ENCODE peak calls at places on chromosomes 16 and 17, in six cellular contexts. X is H1, O is mesenchymal stem cell, D is IMR-90, Z is neuronal stem cell, F is trophoblast cell. U is an unnamed sample. For H3K9me3, the result is how much of the 10 kb centered on the place peaks cover.

GRCh38 chr17:39001703-39002637 is 34.8 kb upstream of the FBXO47 start:
- DNase-seq in X (no peak), O (peak), D (peak), Z (no peak), F (peak), U (peak)

GRCh38 chr16:17511340-17511739 is 40.6 kb upstream of the XYLT1 start:
- DNase-seq in X (no peak), O (no peak), D (peak), Z (no peak), F (no peak), U (no peak)

GRCh38 chr17:37147301-37147812 is 198.6 kb downstream of the AATF start:
- DNase-seq in X (no peak), O (no peak), D (peak), Z (no peak), F (no peak), U (no peak)

GRCh38 chr17:9645858-9646555 is 690 bp downstream of the USP43 start:
- DNase-seq in X (no peak), O (peak), D (no peak), Z (peak), F (peak), U (peak)

GRCh38 chr16:63945805-63946204 is 1176.1 kb downstream of the CDH11 start:
- DNase-seq in X (no peak), O (no peak), D (no peak), Z (no peak), F (no peak), U (no peak)

GRCh38 chr16:12141073-12141472 is 164.5 kb downstream of the SNX29 start:
- DNase-seq in X (no peak), O (no peak), D (peak), Z (no peak), F (no peak), U (no peak)

GRCh38 chr17:57692770-57693169 is 52.3 kb downstream of the CCDC182 start:
- DNase-seq in X (no peak), O (no peak), D (no peak), Z (no peak), F (no peak), U (no peak)

GRCh38 chr16:27232875-27233605 is 29.7 kb downstream of the KDM8 start:
- DNase-seq in X (no peak), O (no peak), D (no peak), Z (no peak), F (no peak), U (no peak)

GRCh38 chr17:27533874-27534815 is 77.9 kb downstream of the KSR1 start:
- DNase-seq in X (no peak), O (peak), D (peak), Z (no peak), F (peak), U (peak)

GRCh38 chr17:73369126-73369525 is 57.3 kb upstream of the CDC42EP4 start:
- DNase-seq in X (no peak), O (no peak), D (no peak), Z (no peak), F (no peak), U (no peak)

GRCh38 chr16:22086440-22086839 is 5.9 kb upstream of the VWA3A start:
- DNase-seq in X (no peak), O (no peak), D (no peak), Z (no peak), F (no peak), U (no peak)
- H2BK5ac ChIP-seq in X (no peak), O (no peak), D (no peak), Z (no peak), F (no peak), U (no peak)

GRCh38 chr17:55303008-55303493 is 38.3 kb downstream of the HLF start:
- DNase-seq in X (no peak), O (no peak), D (no peak), Z (no peak), F (no peak), U (no peak)
- H3K9me3 ChIP-seq in X (under half), O (under half), D (under half), Z (under half), F (under half), U (under half)

DNA sequence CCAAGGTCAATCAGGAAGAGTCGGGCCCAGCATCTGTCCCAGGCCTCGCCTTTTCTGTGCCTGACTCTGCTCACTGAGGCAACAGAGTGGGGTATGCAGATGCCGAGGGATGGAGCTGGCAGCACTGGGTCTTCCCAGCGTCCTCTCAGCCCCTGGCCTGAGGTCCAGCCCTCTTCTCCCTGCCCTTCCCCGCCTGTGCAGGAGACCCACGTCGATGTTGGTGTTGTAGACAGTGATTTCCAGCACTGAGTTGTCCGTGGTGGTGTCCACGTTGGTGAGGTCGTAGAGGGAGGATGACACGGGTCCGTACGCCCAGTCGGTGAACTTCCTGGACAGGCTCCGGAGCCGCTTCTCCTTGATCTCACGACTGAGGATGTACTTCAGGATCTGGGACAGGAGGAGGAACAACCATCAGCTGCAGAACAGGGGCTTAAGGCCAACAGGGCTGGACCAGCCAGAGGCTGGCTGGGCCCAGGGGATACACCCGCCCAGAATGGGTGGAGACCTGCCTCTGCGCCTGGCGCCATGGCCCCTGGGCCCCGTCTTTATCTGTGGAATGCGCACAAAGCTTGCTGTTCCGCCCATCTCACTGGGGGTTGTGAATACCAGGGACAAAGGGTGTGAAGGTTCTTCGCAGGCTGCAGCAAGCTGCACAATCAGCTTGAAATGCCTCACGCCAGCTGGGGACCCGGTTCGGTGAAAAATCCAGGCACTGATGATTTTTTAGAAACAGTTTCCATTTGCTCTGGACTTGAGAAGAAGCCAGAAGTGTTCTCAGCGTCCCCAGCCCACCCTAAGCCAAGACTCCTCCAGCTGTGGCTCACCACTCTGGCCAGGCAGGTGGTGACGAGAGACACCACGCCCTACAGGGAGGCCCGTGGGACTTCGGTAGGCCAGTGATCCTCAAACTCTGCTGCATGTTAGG is 27.5 kb downstream of the TRPV3 start:
- DNase-seq in X (no peak), O (no peak), D (no peak), Z (peak), F (peak), U (peak)
- H3K23ac ChIP-seq in X (no peak), O (no peak), D (no peak), Z (peak), F (no peak), U (no peak)

GRCh38 chr17:34980353-34980680 is at the start of gene LIG3:
- DNase-seq in X (peak), O (peak), D (peak), Z (peak), F (peak), U (peak)
- H2BK5ac ChIP-seq in X (peak), O (peak), D (peak), Z (peak), F (peak), U (no peak)

GRCh38 chr16:35908942-35909341 is 2449.5 kb downstream of the TP53TG3F start:
- DNase-seq in X (no peak), O (no peak), D (no peak), Z (no peak), F (no peak), U (no peak)
- H3K9me3 ChIP-seq in X (half or more), O (under half), D (under half), Z (under half), F (half or more), U (half or more)

DNA sequence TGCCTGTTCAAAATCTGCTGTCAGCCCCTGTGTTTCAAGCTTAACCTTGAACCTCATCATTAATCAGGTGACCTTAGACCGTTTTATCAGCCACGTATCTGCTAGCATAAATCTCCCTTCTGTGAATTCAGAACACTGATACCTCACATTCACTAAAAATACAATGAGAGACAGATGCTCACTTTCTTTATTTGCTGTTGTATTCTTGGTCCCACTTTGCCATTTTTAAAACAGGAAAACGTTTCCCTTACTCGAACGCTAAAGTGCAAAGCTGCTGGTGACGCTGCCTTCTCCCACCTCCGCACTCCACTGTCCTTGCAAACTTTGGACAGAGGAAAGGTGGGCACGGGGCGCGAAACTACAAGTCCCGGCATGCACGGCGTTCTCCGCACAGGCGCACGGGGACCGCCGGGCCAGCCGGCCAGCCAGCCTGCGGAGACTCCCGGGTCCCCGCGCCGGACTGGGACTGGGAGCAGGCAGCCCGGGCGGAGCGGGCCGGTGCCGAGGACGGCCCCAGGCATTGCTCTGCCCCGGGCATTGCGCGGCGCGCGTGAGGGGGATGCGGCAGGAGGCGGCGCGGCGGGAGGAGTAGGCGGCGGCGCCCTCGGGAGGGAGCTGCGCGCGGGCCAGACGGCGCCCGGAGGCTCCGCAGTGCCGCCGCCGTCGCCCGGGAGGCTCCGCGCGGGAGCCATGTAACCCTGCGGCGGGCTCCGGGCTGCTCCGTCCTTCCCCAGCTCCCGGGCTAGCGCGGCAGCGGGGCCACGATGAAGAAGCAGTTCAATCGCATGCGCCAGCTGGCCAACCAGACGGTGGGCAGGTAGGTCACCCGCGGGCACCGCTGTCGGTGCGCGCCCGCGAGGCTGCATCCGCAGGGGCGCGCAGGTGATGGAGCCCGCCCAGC is at the start of gene ARHGAP44:
- DNase-seq in X (peak), O (peak), D (peak), Z (peak), F (peak), U (peak)
- H3K23ac ChIP-seq in X (no peak), O (peak), D (no peak), Z (peak), F (no peak), U (no peak)